ENCODE peak calls at places on chromosomes 3 and 15, in four cellular contexts. V is IMR-90, S is H1, M is mesendoderm. O is an unnamed sample.

GRCh38 chr3:177554900-177555759 is 357.8 kb upstream of the TBL1XR1 start:
- DNase-seq in M (peak; percentile 68), V (peak; percentile 64), S (no peak), O (no peak)

GRCh38 chr3:32422943-32423342 is 31.3 kb downstream of the CMTM7 start:
- DNase-seq in V (no peak), S (no peak), M (no peak), O (no peak)

GRCh38 chr3:14552041-14552648 is 12.0 kb upstream of the GRIP2 start:
- DNase-seq in V (no peak), S (no peak), M (no peak), O (no peak)

GRCh38 chr15:25715536-25716413 is 147.4 kb downstream of the ATP10A start:
- DNase-seq in V (no peak), S (no peak), M (no peak), O (no peak)

GRCh38 chr3:37700849-37701248 is 160.8 kb upstream of the CTDSPL start:
- DNase-seq in M (peak; percentile 39), S (no peak), V (no peak), O (no peak)

GRCh38 chr3:195696632-195697278 is 24.0 kb upstream of the MUC20 start:
- DNase-seq in V (no peak), M (no peak), S (no peak), O (no peak)

GRCh38 chr3:197392961-197393360 is 94.5 kb upstream of the DLG1 start:
- DNase-seq in V (peak; percentile 7), M (no peak), S (no peak), O (no peak)

GRCh38 chr15:101128696-101129095 is 123.2 kb downstream of the CHSY1 start:
- DNase-seq in V (no peak), M (no peak), S (no peak), O (no peak)

GRCh38 chr3:193732391-193732790 is 139.4 kb downstream of the OPA1 start:
- DNase-seq in M (no peak), V (peak; percentile 91), S (no peak), O (no peak)

GRCh38 chr3:125013095-125013494 is 42.7 kb downstream of the HEG1 start:
- DNase-seq in M (no peak), S (no peak), V (peak; percentile 28), O (no peak)

GRCh38 chr15:45715528-45715927 is 80.7 kb downstream of the SQOR start:
- DNase-seq in M (peak; percentile 63), V (peak; percentile 32), S (no peak), O (no peak)

GRCh38 chr15:77543159-77543882 is 89.4 kb downstream of the LINGO1 start:
- DNase-seq in V (peak; percentile 78), S (peak; percentile 72), M (peak; percentile 91), O (peak; percentile 91)

GRCh38 chr3:185280572-185281365 is 26.9 kb upstream of the EHHADH start:
- DNase-seq in M (peak; percentile 70), S (no peak), V (peak; percentile 70), O (no peak)

GRCh38 chr15:60973637-60974415 is 255.3 kb downstream of the RORA start:
- DNase-seq in V (peak; percentile 87), M (no peak), S (no peak), O (no peak)

GRCh38 chr3:112650472-112650871 is 9.5 kb upstream of the CCDC80 start:
- DNase-seq in V (peak; percentile 62), S (no peak), M (no peak), O (no peak)

GRCh38 chr15:29668120-29668602 is 154.1 kb downstream of the TJP1 start:
- DNase-seq in M (peak; percentile 95), V (peak; percentile 88), S (peak; percentile 79), O (peak; percentile 91)

GRCh38 chr15:75925440-75925839 is 21.8 kb downstream of the FBXO22 start:
- DNase-seq in V (no peak), S (no peak), M (no peak), O (no peak)

GRCh38 chr3:153392363-153392762 is 230.3 kb downstream of the RAP2B start:
- DNase-seq in V (no peak), S (no peak), M (no peak), O (no peak)

GRCh38 chr3:57597973-57598351 is 818 bp upstream of the ARF4 start:
- DNase-seq in M (no peak), S (no peak), V (peak; percentile 45), O (no peak)

GRCh38 chr3:31562525-31562924 is 29.8 kb downstream of the STT3B start:
- DNase-seq in V (no peak), S (peak; percentile 43), M (peak; percentile 90), O (peak; percentile 88)

GRCh38 chr15:90232941-90233700 is 620 bp downstream of the CIB1 start:
- DNase-seq in V (peak; percentile 26), M (peak; percentile 89), S (no peak), O (peak; percentile 78)

DNA sequence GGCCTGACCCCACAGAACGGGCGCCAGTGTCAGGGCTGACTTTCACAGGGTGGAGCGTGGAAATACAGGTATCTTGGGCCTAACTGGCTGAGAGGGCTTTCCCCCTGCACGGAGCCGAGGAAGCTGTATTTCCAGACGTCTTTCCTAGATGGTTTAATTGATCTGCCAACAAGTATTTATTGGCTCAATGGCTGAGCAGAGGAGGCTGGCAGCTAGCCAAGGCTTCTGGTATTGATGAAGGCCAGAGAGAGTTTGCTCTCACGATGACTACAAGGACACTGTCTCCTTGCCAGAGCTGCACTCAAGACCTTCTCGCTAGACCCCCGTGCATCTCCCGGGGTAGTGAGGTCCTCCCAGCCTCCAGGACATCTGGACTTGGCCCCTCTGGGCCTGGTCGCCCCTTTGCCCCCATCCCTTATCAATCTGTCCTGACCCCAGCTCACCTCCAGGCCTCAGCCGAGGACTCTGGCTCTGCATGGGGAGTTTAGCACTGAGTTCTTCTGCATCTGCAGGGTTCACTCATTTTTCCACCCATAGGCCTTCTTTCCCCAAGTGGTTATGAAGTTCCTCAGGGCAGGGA is 20.6 kb downstream of the SPSB4 start:
- DNase-seq in V (no peak), M (no peak), S (no peak), O (no peak)
- H3K27ac ChIP-seq in V (no peak overlapping the region), M (peak overlapping the region; percentile 72), S (no peak overlapping the region), O (no peak overlapping the region)

GRCh38 chr3:64490180-64490579 is 197.6 kb downstream of the ADAMTS9 start:
- DNase-seq in M (no peak), S (no peak), V (no peak), O (no peak)
- H2BK5ac ChIP-seq in M (no peak overlapping the region), S (no peak overlapping the region), V (no peak overlapping the region), O (no peak overlapping the region)

DNA sequence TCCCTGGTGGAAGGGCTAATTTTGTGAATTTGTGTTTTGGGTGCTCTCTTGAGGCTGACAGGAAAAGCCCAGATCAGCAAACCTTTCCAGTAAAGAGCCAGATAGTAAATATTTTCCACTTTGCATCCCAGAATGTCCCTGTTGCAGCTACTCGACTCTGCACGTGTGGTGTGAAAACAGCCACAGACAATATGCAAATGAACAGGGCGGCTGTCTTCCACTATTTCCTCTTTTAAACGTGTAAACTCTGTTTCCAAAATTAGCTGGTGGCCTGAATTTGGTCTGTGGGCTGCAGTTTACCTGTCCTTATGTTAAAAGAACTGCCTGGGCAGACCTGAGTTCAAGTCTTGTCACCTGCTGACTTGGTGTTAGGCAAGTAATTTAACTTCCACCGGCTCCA is 202.7 kb downstream of the EDEM1 start:
- DNase-seq in M (no peak), S (no peak), V (no peak), O (no peak)
- H4K5ac ChIP-seq in M (no peak overlapping the region), S (no peak overlapping the region), V (no peak overlapping the region), O (no peak overlapping the region)

GRCh38 chr3:60967141-60967540 is 284.1 kb downstream of the FHIT start:
- DNase-seq in M (no peak), S (no peak), V (no peak), O (no peak)

GRCh38 chr3:60970850-60971249 is 280.4 kb downstream of the FHIT start:
- DNase-seq in M (no peak), V (no peak), S (no peak), O (no peak)

GRCh38 chr3:60972599-60972998 is 278.7 kb downstream of the FHIT start:
- DNase-seq in V (no peak), S (no peak), M (no peak), O (no peak)
- H3K27ac ChIP-seq in V (no peak overlapping the region), S (no peak overlapping the region), M (no peak overlapping the region), O (no peak overlapping the region)

GRCh38 chr3:149385617-149386298 is 8.3 kb upstream of the TM4SF1 start:
- DNase-seq in S (no peak), M (no peak), V (no peak), O (no peak)
- H2BK5ac ChIP-seq in S (no peak overlapping the region), M (no peak overlapping the region), V (peak overlapping the region; percentile 97), O (no peak overlapping the region)

DNA sequence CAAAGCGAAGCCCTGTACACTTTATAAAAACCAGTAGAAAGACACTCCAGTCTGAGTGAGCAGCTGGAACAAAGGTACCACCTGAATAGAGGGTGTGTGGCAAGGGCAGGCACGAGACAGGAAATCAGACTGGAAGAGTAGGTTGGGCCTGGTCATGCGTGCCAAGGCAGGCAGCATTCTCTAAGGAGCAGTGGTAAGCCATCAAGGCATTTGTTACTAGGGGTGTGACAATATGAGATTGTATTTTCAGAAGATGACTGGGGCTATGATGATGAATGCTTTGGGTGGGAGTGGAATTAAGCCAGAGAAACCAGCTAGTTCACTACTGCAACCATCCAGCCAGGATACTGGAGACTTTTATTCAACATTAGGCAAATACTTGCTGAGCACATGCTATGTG is 5.0 kb downstream of the JMJD7 start:
- DNase-seq in V (no peak), M (no peak), S (no peak), O (no peak)
- H4K5ac ChIP-seq in V (no peak overlapping the region), M (no peak overlapping the region), S (no peak overlapping the region), O (no peak overlapping the region)

GRCh38 chr3:48655586-48655985 is 7.1 kb downstream of the CELSR3 start:
- DNase-seq in V (no peak), M (no peak), S (no peak), O (no peak)

GRCh38 chr3:48656841-48657281 is 5.8 kb downstream of the CELSR3 start:
- DNase-seq in V (no peak), M (no peak), S (no peak), O (peak; percentile 69)

GRCh38 chr3:48656061-48656840 is 6.4 kb downstream of the CELSR3 start:
- DNase-seq in S (peak; percentile 75), M (peak; percentile 93), V (peak; percentile 62), O (peak; percentile 94)

GRCh38 chr3:48652923-48653715 is 9.6 kb downstream of the CELSR3 start:
- DNase-seq in V (no peak), S (no peak), M (no peak), O (no peak)

DNA sequence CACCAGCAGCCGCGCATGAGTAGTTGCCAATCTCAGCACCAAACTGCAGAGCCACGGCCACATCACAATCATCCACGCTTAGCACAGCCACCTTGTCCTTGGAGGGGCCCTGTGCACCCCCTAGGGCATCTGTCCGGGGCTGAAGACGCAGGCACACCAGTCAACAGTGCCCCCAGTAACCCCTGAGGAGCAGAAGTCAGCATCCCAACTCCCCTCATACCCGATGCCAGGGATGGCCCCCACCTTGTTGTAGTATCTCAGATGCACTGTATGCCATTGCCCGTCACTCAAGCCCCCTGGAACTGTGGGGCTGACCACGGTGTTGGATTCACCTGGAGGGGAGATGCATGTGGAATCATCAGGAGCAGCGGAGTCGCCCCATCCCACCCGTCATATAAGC is 7.6 kb downstream of the CELSR3 start:
- DNase-seq in S (no peak), M (no peak), V (no peak), O (no peak)
- H3K27ac ChIP-seq in S (no peak overlapping the region), M (no peak overlapping the region), V (no peak overlapping the region), O (no peak overlapping the region)